ENCODE peak calls at places on chromosomes 7 and 10, in eight cellular contexts. M, K, P, S, A, Q, T and E are unnamed samples.

GRCh38 chr7:1693419-1693990 is 23.4 kb downstream of the ELFN1 start:
- DNase-seq in K (peak; percentile 4), Q (peak; percentile 32), A (no peak), S (no peak), M (no peak), T (no peak), P (no peak), E (no peak)

GRCh38 chr10:88731296-88731695 is 25.2 kb downstream of the LIPK start:
- DNase-seq in A (no peak), M (no peak), T (no peak), S (no peak), P (no peak), K (no peak), Q (peak; percentile 33), E (no peak)

GRCh38 chr10:100654835-100655759 is 90.3 kb upstream of the PAX2 start:
- DNase-seq in S (no peak), M (no peak), T (no peak), Q (no peak), A (no peak), K (no peak), P (no peak), E (no peak)

GRCh38 chr7:47405921-47406765 is 175.8 kb downstream of the TNS3 start:
- DNase-seq in S (peak; percentile 75), Q (peak; percentile 91), K (peak; percentile 72), T (peak; percentile 41), M (peak; percentile 49), A (no peak), P (peak; percentile 84), E (peak; percentile 66)

GRCh38 chr7:1562611-1563051 is 6.6 kb upstream of the TMEM184A start:
- DNase-seq in P (no peak), T (peak; percentile 66), M (no peak), K (no peak), A (no peak), Q (no peak), S (no peak), E (no peak)

GRCh38 chr7:1314021-1314907 is 81.6 kb downstream of the UNCX start:
- DNase-seq in K (no peak), Q (peak; percentile 9), M (no peak), A (no peak), T (no peak), S (no peak), P (no peak), E (no peak)

GRCh38 chr10:34904191-34904590 is 89.1 kb upstream of the PARD3 start:
- DNase-seq in A (no peak), Q (no peak), S (no peak), T (no peak), M (no peak), P (no peak), K (no peak), E (no peak)

GRCh38 chr7:32030904-32031692 is 39.1 kb downstream of the PDE1C start:
- DNase-seq in Q (no peak), K (no peak), T (no peak), A (no peak), S (no peak), P (no peak), M (no peak), E (no peak)

GRCh38 chr7:111788426-111788825 is 226.1 kb upstream of the IMMP2L start:
- DNase-seq in M (no peak), T (peak; percentile 61), Q (no peak), A (no peak), S (no peak), P (no peak), K (no peak), E (no peak)

GRCh38 chr10:62471718-62472117 is 97.5 kb downstream of the ZNF365 start:
- DNase-seq in S (no peak), M (no peak), Q (no peak), P (no peak), A (no peak), T (peak; percentile 34), K (no peak), E (no peak)

GRCh38 chr7:121960678-121961461 is 87.9 kb downstream of the PTPRZ1 start:
- DNase-seq in S (no peak), Q (no peak), K (no peak), T (peak; percentile 87), M (peak; percentile 4), A (no peak), P (no peak), E (no peak)

GRCh38 chr7:82810558-82811259 is 352.0 kb downstream of the PCLO start:
- DNase-seq in K (no peak), Q (peak; percentile 26), T (peak; percentile 83), M (peak; percentile 63), A (no peak), P (no peak), S (peak; percentile 30), E (no peak)

GRCh38 chr10:15660990-15661389 is 58.7 kb downstream of the ITGA8 start:
- DNase-seq in T (no peak), Q (no peak), S (no peak), M (no peak), K (no peak), P (no peak), A (no peak), E (no peak)

GRCh38 chr7:37448057-37448636 is 517 bp downstream of the ELMO1 start:
- DNase-seq in T (no peak), M (no peak), P (no peak), Q (no peak), A (peak; percentile 36), S (no peak), K (no peak), E (peak; percentile 19)

GRCh38 chr10:76248781-76249180 is 817.4 kb downstream of the LRMDA start:
- DNase-seq in S (no peak), T (no peak), M (no peak), P (no peak), K (no peak), A (no peak), Q (no peak), E (no peak)

GRCh38 chr7:94436018-94436604 is 41.4 kb downstream of the COL1A2 start:
- DNase-seq in P (peak; percentile 52), K (peak; percentile 43), Q (peak; percentile 80), A (peak; percentile 11), M (peak; percentile 76), S (peak; percentile 70), T (peak; percentile 78), E (peak; percentile 66)

GRCh38 chr10:84172435-84173356 is 905 bp upstream of the GPR15LG start:
- DNase-seq in S (no peak), P (no peak), A (no peak), M (no peak), K (no peak), Q (no peak), T (no peak), E (no peak)
- TF ChIP-seq POLR2A in S (no peak), P (no peak), A (no peak), M (no peak), K (no peak), Q (no peak), T (no peak), E (no peak)

GRCh38 chr10:125795111-125795510 is 19.5 kb upstream of the MMP21 start:
- DNase-seq in Q (no peak), M (no peak), P (no peak), A (no peak), T (no peak), S (no peak), K (no peak), E (no peak)

GRCh38 chr10:125797424-125797823 is 21.8 kb upstream of the MMP21 start:
- DNase-seq in T (no peak), K (no peak), P (no peak), M (no peak), Q (peak; percentile 30), A (no peak), S (no peak), E (no peak)

GRCh38 chr10:125788156-125789034 is 12.8 kb upstream of the MMP21 start:
- DNase-seq in K (no peak), S (no peak), T (no peak), A (no peak), M (no peak), P (no peak), Q (no peak), E (no peak)

GRCh38 chr10:125795637-125796190 is 20.1 kb upstream of the MMP21 start:
- DNase-seq in Q (no peak), P (no peak), S (no peak), M (no peak), K (no peak), T (no peak), A (no peak), E (no peak)

GRCh38 chr10:125792342-125793063 is 16.9 kb upstream of the MMP21 start:
- DNase-seq in T (no peak), A (no peak), S (no peak), M (no peak), K (no peak), Q (no peak), P (no peak), E (no peak)
- TF ChIP-seq POLR2A in T (no peak), A (no peak), S (no peak), M (no peak), K (no peak), Q (no peak), P (no peak), E (no peak)

DNA sequence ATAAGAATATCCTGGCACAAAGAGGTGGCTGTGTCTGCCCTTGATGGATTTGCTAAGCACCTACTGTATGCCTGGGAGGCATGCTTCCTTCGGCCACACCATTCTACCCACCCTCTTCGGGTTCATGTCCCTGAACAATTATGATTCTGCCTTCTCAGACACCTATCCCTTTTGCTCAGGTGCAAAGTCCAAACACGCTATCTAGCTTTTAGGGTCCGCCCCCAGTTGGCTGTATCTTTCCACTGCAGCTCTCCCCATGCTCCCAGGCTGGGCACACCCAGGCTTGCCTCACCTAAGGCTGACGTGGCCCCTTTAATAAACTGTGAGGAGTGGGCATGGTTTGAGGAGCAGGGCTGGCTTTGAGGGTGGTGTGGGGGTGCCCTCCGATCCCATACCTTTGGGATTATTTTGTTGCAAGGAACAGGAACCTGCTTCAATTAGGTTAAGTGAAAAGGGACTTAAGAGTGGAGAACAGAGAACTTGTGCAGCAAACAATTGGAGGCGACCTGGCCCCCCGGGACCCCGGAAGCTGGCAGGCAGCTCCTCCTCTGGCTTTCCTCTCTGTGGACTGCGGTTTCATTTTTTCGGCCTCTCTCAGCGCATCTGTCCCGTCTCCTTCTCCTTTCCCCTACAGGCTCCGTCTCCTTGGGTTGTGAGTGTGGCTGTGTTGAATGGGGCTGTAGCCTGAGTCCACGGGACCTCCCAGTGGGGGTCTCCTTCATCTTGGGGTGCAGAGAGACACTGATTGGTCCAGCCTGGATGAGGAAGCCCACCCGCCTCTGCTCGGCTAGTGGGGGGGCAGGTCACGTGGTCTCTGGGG is 3.8 kb downstream of the CLIP2 start:
- DNase-seq in P (no peak), T (no peak), M (peak; percentile 53), A (no peak), Q (peak; percentile 87), K (no peak), S (no peak), E (no peak)
- TF ChIP-seq POLR2A in P (no peak), T (no peak), M (no peak), A (no peak), Q (no peak), K (no peak), S (no peak), E (no peak)

DNA sequence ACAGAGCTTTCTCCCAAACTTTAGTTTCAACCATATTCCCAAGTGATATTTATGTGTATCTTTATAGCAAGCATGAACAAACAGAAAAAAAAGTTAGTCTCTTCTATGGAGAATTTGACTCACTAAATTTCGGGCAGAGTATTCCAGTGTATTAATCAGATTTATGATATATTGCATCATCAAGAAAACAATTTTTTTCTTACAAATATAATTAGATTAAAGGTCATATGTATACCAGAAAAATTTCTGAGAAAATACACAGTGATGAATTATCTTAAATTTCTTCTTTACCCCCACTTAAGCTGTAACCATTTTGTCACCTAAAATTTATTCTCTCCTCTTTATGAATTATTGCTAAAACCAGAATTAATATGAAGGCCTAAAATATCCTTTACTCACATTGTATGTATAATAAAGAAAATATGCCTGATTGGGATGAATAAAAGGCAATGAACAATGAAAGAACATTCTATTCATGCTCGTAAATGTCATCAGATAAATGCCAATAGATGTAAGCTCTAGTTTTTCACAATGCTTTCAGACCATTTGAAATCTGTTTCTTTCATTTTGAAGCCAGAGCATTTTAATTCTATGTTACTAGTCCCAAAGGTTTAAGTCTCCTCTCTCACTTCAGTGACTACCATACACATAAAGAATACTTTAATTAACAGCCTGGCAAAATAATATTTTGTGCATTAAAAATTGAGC is 192.1 kb downstream of the HGF start:
- DNase-seq in Q (no peak), P (no peak), S (no peak), A (no peak), T (no peak), K (no peak), M (no peak), E (no peak)
- TF ChIP-seq POLR2A in Q (no peak), P (no peak), S (no peak), A (no peak), T (no peak), K (no peak), M (no peak), E (no peak)